ENCODE peak calls at places on chromosomes 7 and 10, in six cellular contexts. L is activated T-cell treated with anti-CD3 and anti-CD28 coated beads for 1 hour; X is activated CD8-positive, alpha-beta memory T cell treated with anti-CD3 and anti-CD28 coated beads, Interleukin-2, amount 50 U/mL, for 48 hours; R is pons; W is iPS-NIHi11; S is right atrium auricular region. N is an unnamed sample.

GRCh38 chr7:99828818-99829217 is 1.0 kb downstream of the CYP3A43 start:
- DNase-seq in S (no peak), W (no peak), X (no peak), R (no peak), L (no peak), N (no peak)

GRCh38 chr7:149310113-149310836 is 48.3 kb downstream of the ZNF783 start:
- DNase-seq in S (peak; percentile 21), X (no peak), W (peak; percentile 57), R (peak; percentile 51), L (no peak), N (no peak)

GRCh38 chr10:28788767-28789166 is 111.4 kb downstream of the BAMBI start:
- DNase-seq in W (no peak), L (no peak), R (peak; percentile 99), S (no peak), X (no peak), N (no peak)

GRCh38 chr10:5566606-5567005 is 41.8 kb downstream of the CALML3 start:
- DNase-seq in R (no peak), W (no peak), S (no peak), L (no peak), X (no peak), N (no peak)

GRCh38 chr10:80471715-80472233 is 17.7 kb downstream of the TSPAN14 start:
- DNase-seq in W (no peak), X (peak; percentile 70), L (no peak), S (no peak), R (no peak), N (no peak)

GRCh38 chr7:158324397-158325360 is 262.9 kb downstream of the PTPRN2 start:
- DNase-seq in W (no peak), L (no peak), S (peak; percentile 26), R (no peak), X (no peak), N (no peak)

GRCh38 chr10:110083884-110084283 is 76.1 kb downstream of the ADD3 start:
- DNase-seq in L (no peak), R (peak; percentile 48), S (no peak), W (no peak), X (no peak), N (no peak)

GRCh38 chr7:961546-962400 is 7.3 kb upstream of the ADAP1 start:
- DNase-seq in S (no peak), W (no peak), X (no peak), R (no peak), L (no peak), N (no peak)

GRCh38 chr10:6009159-6009558 is 31.8 kb upstream of the IL15RA start:
- DNase-seq in R (no peak), S (no peak), X (no peak), W (no peak), L (no peak), N (no peak)

GRCh38 chr10:1056326-1057105 is at the start of gene WDR37:
- DNase-seq in L (peak; percentile 79), R (peak; percentile 74), X (peak; percentile 95), S (peak; percentile 79), W (peak; percentile 97), N (peak; percentile 84)

GRCh38 chr10:1120761-1121160 is 64.6 kb downstream of the WDR37 start:
- DNase-seq in R (peak; percentile 46), X (peak; percentile 18), S (peak; percentile 11), W (no peak), L (no peak), N (no peak)